ENCODE peak calls at places on chromosomes 4 and X, in ten cellular contexts. L is iris pigment epithelial cell; D is stimulated activated CD8-positive, alpha-beta memory T cell treated with anti-CD3 and anti-CD28 coated beads, Interleukin-7, amount 100 ng/mL, for 1 hour; P is fibroblast of mammary gland; I is ureter; A is kidney glomerular epithelial cell; W is heart right ventricle; O is stimulated activated CD4-positive, alpha-beta T cell treated with anti-CD3 and anti-CD28 coated beads, Interleukin-15, amount 100 ng/mL, for 1 hour; V is cardiac muscle cell; U is NCI-H774. J is an unnamed sample.

GRCh38 chr4:74408639-74409038 is 36.3 kb upstream of the AREG start:
- DNase-seq in L (peak; percentile 26), D (no peak), P (peak; percentile 51), I (no peak), A (no peak), W (no peak), O (no peak), V (no peak), U (no peak), J (no peak)

GRCh38 chrX:32995427-32995826 is 215.9 kb downstream of the DMD start:
- DNase-seq in L (no peak), D (no peak), P (no peak), I (no peak), A (no peak), W (no peak), O (no peak), V (no peak), U (no peak), J (no peak)

GRCh38 chr4:151169223-151169622 is 69.8 kb downstream of the RPS3A start:
- DNase-seq in L (peak; percentile 99), D (no peak), P (peak; percentile 98), I (peak; percentile 65), A (no peak), W (peak; percentile 46), O (no peak), V (peak; percentile 98), U (no peak), J (no peak)

GRCh38 chr4:123520376-123520775 is 123.8 kb downstream of the SPRY1 start:
- DNase-seq in L (no peak), D (no peak), P (no peak), I (no peak), A (no peak), W (no peak), O (no peak), V (no peak), U (no peak), J (no peak)

GRCh38 chrX:67544281-67544680 is 460 bp downstream of the AR start:
- DNase-seq in L (peak; percentile 4), D (no peak), P (peak; percentile 18), I (no peak), A (no peak), W (peak; percentile 30), O (no peak), V (no peak), U (no peak), J (no peak)

GRCh38 chr4:169314906-169315305 is 44.1 kb upstream of the SH3RF1 start:
- DNase-seq in L (peak; percentile 70), D (no peak), P (peak; percentile 78), I (peak; percentile 84), A (peak; percentile 76), W (peak; percentile 78), O (no peak), V (peak; percentile 69), U (peak; percentile 24), J (no peak)

GRCh38 chr4:95531141-95531540 is 17.6 kb downstream of the UNC5C start:
- DNase-seq in L (no peak), D (no peak), P (no peak), I (no peak), A (no peak), W (no peak), O (no peak), V (no peak), U (no peak), J (no peak)

GRCh38 chr4:159791334-159791733 is 688.5 kb downstream of the RAPGEF2 start:
- DNase-seq in L (no peak), D (no peak), P (no peak), I (no peak), A (no peak), W (no peak), O (no peak), V (no peak), U (no peak), J (no peak)

GRCh38 chr4:108029321-108029720 is 39.6 kb downstream of the HADH start:
- DNase-seq in L (no peak), D (no peak), P (no peak), I (no peak), A (no peak), W (no peak), O (no peak), V (no peak), U (no peak), J (no peak)

GRCh38 chr4:144962300-144962699 is 135.7 kb downstream of the ANAPC10 start:
- DNase-seq in L (no peak), D (no peak), P (no peak), I (no peak), A (no peak), W (no peak), O (no peak), V (no peak), U (no peak), J (no peak)

GRCh38 chr4:147542229-147542990 is 61.5 kb downstream of the EDNRA start:
- DNase-seq in L (no peak), D (no peak), P (peak; percentile 60), I (no peak), A (no peak), W (no peak), O (no peak), V (no peak), U (no peak), J (no peak)

GRCh38 chr4:9691221-9692065 is 90.0 kb upstream of the DRD5 start:
- DNase-seq in L (peak; percentile 92), D (peak; percentile 74), P (peak; percentile 74), I (peak; percentile 97), A (peak; percentile 73), W (peak; percentile 97), O (peak; percentile 75), V (peak; percentile 96), U (peak; percentile 92), J (peak; percentile 76)

GRCh38 chr4:41537267-41537890 is 578 bp upstream of the LIMCH1 start:
- DNase-seq in L (peak; percentile 48), D (no peak), P (no peak), I (no peak), A (no peak), W (no peak), O (no peak), V (no peak), U (no peak), J (no peak)

GRCh38 chr4:24988776-24989175 is 42.0 kb downstream of the LGI2 start:
- DNase-seq in L (peak; percentile 33), D (no peak), P (peak; percentile 62), I (no peak), A (peak; percentile 33), W (no peak), O (no peak), V (peak; percentile 71), U (no peak), J (no peak)

GRCh38 chr4:138259801-138260200 is 17.7 kb upstream of the SLC7A11 start:
- DNase-seq in L (peak; percentile 85), D (no peak), P (peak; percentile 68), I (no peak), A (no peak), W (no peak), O (no peak), V (peak; percentile 61), U (no peak), J (no peak)

GRCh38 chrX:72054776-72055495 is 76.8 kb downstream of the RTL5 start:
- DNase-seq in L (no peak), D (no peak), P (no peak), I (peak; percentile 29), A (no peak), W (no peak), O (no peak), V (no peak), U (no peak), J (no peak)

GRCh38 chr4:185464887-185465286 is 6.6 kb downstream of the CCDC110 start:
- DNase-seq in L (peak; percentile 5), D (no peak), P (no peak), I (no peak), A (no peak), W (no peak), O (no peak), V (no peak), U (no peak), J (no peak)

GRCh38 chr4:8319061-8319460 is 49.5 kb downstream of the HTRA3 start:
- DNase-seq in L (no peak), D (no peak), P (no peak), I (peak; percentile 20), A (no peak), W (no peak), O (no peak), V (no peak), U (no peak), J (no peak)

GRCh38 chr4:42401171-42401570 is 3.9 kb downstream of the SHISA3 start:
- DNase-seq in L (no peak), D (no peak), P (no peak), I (no peak), A (no peak), W (no peak), O (no peak), V (no peak), U (no peak), J (no peak)

GRCh38 chr4:62209757-62210156 is 1009.6 kb downstream of the ADGRL3 start:
- DNase-seq in L (no peak), D (no peak), P (no peak), I (no peak), A (no peak), W (no peak), O (no peak), V (no peak), U (peak; percentile 21), J (no peak)

GRCh38 chr4:20391224-20391623 is 139.5 kb downstream of the SLIT2 start:
- DNase-seq in L (peak; percentile 83), D (no peak), P (peak; percentile 33), I (no peak), A (peak; percentile 5), W (no peak), O (no peak), V (peak; percentile 40), U (no peak), J (no peak)

GRCh38 chr4:114599231-114600065 is 841 bp downstream of the UGT8 start:
- DNase-seq in L (peak; percentile 3), D (no peak), P (no peak), I (no peak), A (no peak), W (no peak), O (no peak), V (no peak), U (no peak), J (no peak)

GRCh38 chr4:77036206-77036605 is 39.6 kb downstream of the CCNI start:
- DNase-seq in L (peak; percentile 97), D (no peak), P (peak; percentile 96), I (no peak), A (peak; percentile 13), W (no peak), O (no peak), V (peak; percentile 93), U (no peak), J (no peak)

GRCh38 chr4:139617702-139618490 is 47.7 kb upstream of the MGST2 start:
- DNase-seq in L (no peak), D (no peak), P (no peak), I (no peak), A (no peak), W (no peak), O (no peak), V (peak; percentile 22), U (no peak), J (no peak)